ENCODE peak calls at places on chromosomes 5 and 9, in four cellular contexts. C is fibroblast of mammary gland, P is epithelial cell of esophagus, V is prostate gland. I is an unnamed sample.

GRCh38 chr9:121670447-121670846 is 19.0 kb downstream of the DAB2IP start:
- DNase-seq in V (no peak), P (no peak), C (peak; percentile 83), I (no peak)

GRCh38 chr9:135241381-135242380 is 154.2 kb downstream of the OLFM1 start:
- DNase-seq in V (no peak), C (no peak), P (no peak), I (no peak)

GRCh38 chr9:119298076-119298853 is 71.0 kb downstream of the BRINP1 start:
- DNase-seq in P (no peak), C (no peak), V (no peak), I (no peak)

GRCh38 chr9:109182940-109183798 is 16.1 kb upstream of the FRRS1L start:
- DNase-seq in V (peak; percentile 13), P (peak; percentile 51), C (peak; percentile 24), I (peak; percentile 62)

GRCh38 chr9:91736898-91737601 is 213.0 kb downstream of the ROR2 start:
- DNase-seq in P (no peak), C (no peak), V (no peak), I (no peak)

GRCh38 chr5:27328480-27328879 is 290.1 kb upstream of the CDH9 start:
- DNase-seq in P (peak; percentile 91), C (peak; percentile 92), V (no peak), I (no peak)

GRCh38 chr9:79985276-79985675 is 413.5 kb downstream of the TLE4 start:
- DNase-seq in P (no peak), V (no peak), C (no peak), I (no peak)

GRCh38 chr5:141343242-141343952 is at the start of gene PCDHGA3:
- DNase-seq in V (no peak), P (peak; percentile 53), C (peak; percentile 75), I (no peak)

GRCh38 chr9:138083873-138084272 is 206.3 kb downstream of the CACNA1B start:
- DNase-seq in C (no peak), P (no peak), V (no peak), I (no peak)

GRCh38 chr5:33281507-33281906 is 159.3 kb upstream of the TARS1 start:
- DNase-seq in P (no peak), C (peak; percentile 36), V (no peak), I (no peak)

GRCh38 chr9:82406714-82407113 is 418.1 kb downstream of the SPATA31D1 start:
- DNase-seq in C (no peak), P (no peak), V (no peak), I (no peak)

DNA sequence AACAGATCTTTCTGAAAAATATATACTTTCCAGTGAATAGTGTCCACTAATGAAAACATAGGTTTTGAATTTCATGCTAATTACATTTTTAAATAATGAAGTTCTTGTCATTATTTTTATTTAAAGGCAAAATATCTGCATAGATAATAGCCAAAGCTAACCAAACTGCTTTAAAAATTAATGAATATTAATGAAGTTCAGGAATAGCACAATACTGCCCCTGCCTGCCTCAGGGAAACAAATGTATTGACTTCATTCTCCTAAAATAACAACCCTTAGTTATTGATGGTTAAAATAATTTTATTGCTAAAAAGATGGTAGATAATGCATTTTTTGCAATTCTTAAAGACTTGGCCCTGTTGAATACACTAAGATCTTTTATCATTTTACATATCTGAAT is 103.6 kb upstream of the SSBP2 start:
- DNase-seq in C (no peak), V (no peak), P (no peak), I (no peak)
- TF ChIP-seq CTCF in C (peak; percentile 40), V (no peak), P (peak; percentile 26), I (peak; percentile 23)

DNA sequence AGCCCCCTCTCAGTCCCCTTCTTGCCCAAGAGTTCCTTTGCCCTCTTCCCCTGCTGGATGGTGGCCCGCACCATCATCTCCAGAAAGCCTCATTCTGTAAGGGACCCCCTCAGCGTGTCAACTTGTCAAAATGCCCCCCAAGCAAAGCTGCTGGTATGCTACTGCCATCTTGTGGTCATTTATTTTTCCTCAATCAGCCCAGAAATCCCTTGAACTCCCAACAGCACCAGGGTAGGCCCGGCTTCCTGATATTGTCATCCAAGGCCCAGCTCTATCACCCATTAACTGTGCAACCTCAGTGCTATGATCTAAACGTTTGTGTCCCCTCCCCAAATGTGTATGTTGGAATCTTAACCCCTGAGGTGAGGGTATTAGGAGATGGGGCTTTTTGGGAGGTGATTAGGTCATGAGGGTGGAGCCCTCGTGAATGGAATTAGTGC is 53.2 kb upstream of the FBXW11 start:
- DNase-seq in P (peak; percentile 24), C (peak; percentile 17), V (no peak), I (no peak)
- TF ChIP-seq CTCF in P (peak; percentile 64), C (peak; percentile 60), V (peak; percentile 33), I (no peak)

GRCh38 chr5:122835681-122836080 is 9.7 kb upstream of the SNX24 start:
- DNase-seq in C (peak; percentile 46), P (no peak), V (no peak), I (no peak)
- TF ChIP-seq CTCF in C (peak; percentile 17), P (no peak), V (no peak), I (no peak)

DNA sequence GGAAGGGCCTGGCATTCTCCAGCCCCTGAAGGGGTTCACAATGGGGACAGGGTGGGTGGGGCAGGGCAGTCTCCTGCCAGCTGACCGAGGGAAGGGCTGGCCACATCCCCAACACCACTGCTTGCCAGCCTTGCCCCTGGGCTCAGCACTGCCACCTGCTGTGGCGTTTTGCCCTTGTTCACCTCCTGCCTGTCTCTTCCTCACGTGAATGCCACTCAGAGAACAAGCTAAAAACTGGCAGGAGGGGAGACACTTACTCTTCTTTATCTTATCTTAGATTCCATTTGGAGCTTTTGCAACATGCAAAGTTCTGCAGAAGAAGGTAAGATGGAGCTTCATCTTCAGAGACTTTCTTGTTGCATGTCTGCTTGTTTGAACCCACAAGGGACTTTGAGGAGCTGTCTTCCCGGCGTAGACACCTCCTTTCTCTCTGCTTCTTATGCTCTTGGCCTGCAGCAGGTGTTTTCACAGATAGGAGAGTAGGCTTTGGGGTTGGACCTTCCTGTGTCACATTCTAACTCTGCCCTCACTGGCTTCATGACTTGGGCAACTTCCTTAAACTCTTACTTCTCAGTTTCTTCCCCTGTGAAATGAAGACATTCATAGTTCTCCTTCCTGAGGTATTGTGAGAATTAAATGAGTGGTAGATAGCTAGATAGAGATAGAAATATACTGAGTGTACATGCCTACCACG is 4.1 kb downstream of the LRSAM1 start:
- DNase-seq in C (no peak), P (peak; percentile 51), V (no peak), I (no peak)
- TF ChIP-seq CTCF in C (peak; percentile 14), P (peak; percentile 54), V (peak; percentile 21), I (peak; percentile 23)

I was measured in GM13976.